ENCODE peak calls at places on chromosome 14, in four cellular contexts. One of them, this sample, is unnamed.

GRCh38 chr14:21974741-21975140 is 301.1 kb upstream of the OR4E1 start:
- DNase-seq in lower lobe of right lung: no peak
- DNase-seq in kidney: no peak
- DNase-seq in DND-41: no peak
- DNase-seq in this sample: no peak

GRCh38 chr14:39581474-39581873 is 149.2 kb upstream of the FBXO33 start:
- DNase-seq in lower lobe of right lung: no peak
- DNase-seq in kidney: no peak
- DNase-seq in DND-41: no peak
- DNase-seq in this sample: peak

GRCh38 chr14:48704639-48705038 is 881.5 kb downstream of the RPS29 start:
- DNase-seq in lower lobe of right lung: no peak
- DNase-seq in kidney: no peak
- DNase-seq in DND-41: no peak
- DNase-seq in this sample: no peak

GRCh38 chr14:53367631-53368030 is 214.5 kb upstream of the DDHD1 start:
- DNase-seq in lower lobe of right lung: no peak
- DNase-seq in kidney: no peak
- DNase-seq in DND-41: no peak
- DNase-seq in this sample: peak

GRCh38 chr14:52069617-52070431 is 965 bp upstream of the NID2 start:
- DNase-seq in lower lobe of right lung: no peak
- DNase-seq in kidney: no peak
- DNase-seq in DND-41: no peak
- DNase-seq in this sample: peak

GRCh38 chr14:101467181-101467926 is 93.9 kb upstream of the DIO3 start:
- DNase-seq in lower lobe of right lung: no peak
- DNase-seq in kidney: peak
- DNase-seq in DND-41: no peak
- DNase-seq in this sample: no peak

GRCh38 chr14:60561845-60562746 is 53.1 kb downstream of the SIX6 start:
- DNase-seq in lower lobe of right lung: no peak
- DNase-seq in kidney: no peak
- DNase-seq in DND-41: peak
- DNase-seq in this sample: peak

GRCh38 chr14:101820283-101820798 is 58.8 kb downstream of the PPP2R5C start:
- DNase-seq in lower lobe of right lung: no peak
- DNase-seq in kidney: no peak
- DNase-seq in DND-41: no peak
- DNase-seq in this sample: no peak

GRCh38 chr14:20356422-20356821 is 13.0 kb downstream of the PARP2 start:
- DNase-seq in lower lobe of right lung: no peak
- DNase-seq in kidney: no peak
- DNase-seq in DND-41: no peak
- DNase-seq in this sample: peak

GRCh38 chr14:99569725-99570541 is 34.1 kb downstream of the CCDC85C start:
- DNase-seq in lower lobe of right lung: no peak
- DNase-seq in kidney: no peak
- DNase-seq in DND-41: no peak
- DNase-seq in this sample: no peak

GRCh38 chr14:87989613-87990299 is 3.2 kb downstream of the GALC start:
- DNase-seq in lower lobe of right lung: no peak
- DNase-seq in kidney: no peak
- DNase-seq in DND-41: no peak
- DNase-seq in this sample: no peak

GRCh38 chr14:94158239-94158888 is 15.8 kb upstream of the PPP4R4 start:
- DNase-seq in lower lobe of right lung: no peak
- DNase-seq in kidney: no peak
- DNase-seq in DND-41: no peak
- DNase-seq in this sample: no peak

GRCh38 chr14:89004195-89004594 is 179.7 kb downstream of the TTC8 start:
- DNase-seq in lower lobe of right lung: no peak
- DNase-seq in kidney: no peak
- DNase-seq in DND-41: no peak
- DNase-seq in this sample: peak

GRCh38 chr14:61322011-61322798 is 826 bp downstream of the PRKCH start:
- DNase-seq in lower lobe of right lung: peak
- DNase-seq in kidney: peak
- DNase-seq in DND-41: peak
- DNase-seq in this sample: no peak

GRCh38 chr14:90518941-90519256 is 122.1 kb downstream of the CALM1 start:
- DNase-seq in lower lobe of right lung: peak
- DNase-seq in kidney: no peak
- DNase-seq in DND-41: peak
- DNase-seq in this sample: peak

GRCh38 chr14:93033983-93034670 is 81.6 kb downstream of the ITPK1 start:
- DNase-seq in lower lobe of right lung: no peak
- DNase-seq in kidney: peak
- DNase-seq in DND-41: peak
- DNase-seq in this sample: no peak

GRCh38 chr14:58332514-58332913 is 34.2 kb downstream of the ARID4A start:
- DNase-seq in lower lobe of right lung: no peak
- DNase-seq in kidney: no peak
- DNase-seq in DND-41: no peak
- DNase-seq in this sample: no peak

GRCh38 chr14:90561031-90561430 is 164.2 kb downstream of the CALM1 start:
- DNase-seq in lower lobe of right lung: no peak
- DNase-seq in kidney: peak
- DNase-seq in DND-41: no peak
- DNase-seq in this sample: no peak

GRCh38 chr14:69237584-69237983 is 22.4 kb upstream of the GALNT16 start:
- DNase-seq in lower lobe of right lung: no peak
- DNase-seq in kidney: no peak
- DNase-seq in DND-41: no peak
- DNase-seq in this sample: no peak

GRCh38 chr14:68884031-68885030 is 91.5 kb upstream of the ZFP36L1 start:
- DNase-seq in lower lobe of right lung: no peak
- DNase-seq in kidney: peak
- DNase-seq in DND-41: no peak
- DNase-seq in this sample: peak

GRCh38 chr14:80202888-80203562 is 8.3 kb downstream of the DIO2 start:
- DNase-seq in lower lobe of right lung: no peak
- DNase-seq in kidney: no peak
- DNase-seq in DND-41: peak
- DNase-seq in this sample: peak

GRCh38 chr14:90399541-90400444 is 3.0 kb downstream of the CALM1 start:
- DNase-seq in lower lobe of right lung: peak
- DNase-seq in kidney: peak
- DNase-seq in DND-41: peak
- DNase-seq in this sample: peak

GRCh38 chr14:62301076-62301475 is 538.9 kb downstream of the SNAPC1 start:
- DNase-seq in lower lobe of right lung: no peak
- DNase-seq in kidney: no peak
- DNase-seq in DND-41: no peak
- DNase-seq in this sample: no peak

GRCh38 chr14:23149745-23150144 is 30.7 kb upstream of the CEBPE start:
- DNase-seq in lower lobe of right lung: no peak
- DNase-seq in kidney: no peak
- DNase-seq in DND-41: no peak
- DNase-seq in this sample: no peak

GRCh38 chr14:89445252-89445973 is 28.4 kb upstream of the FOXN3 start:
- DNase-seq in lower lobe of right lung: no peak
- DNase-seq in kidney: no peak
- DNase-seq in DND-41: peak
- DNase-seq in this sample: no peak

GRCh38 chr14:71591929-71592328 is 340.3 kb upstream of the RGS6 start:
- DNase-seq in lower lobe of right lung: no peak
- DNase-seq in kidney: no peak
- DNase-seq in DND-41: peak
- DNase-seq in this sample: peak

GRCh38 chr14:23727566-23728335 is 91.6 kb downstream of the DHRS2 start:
- DNase-seq in lower lobe of right lung: no peak
- DNase-seq in kidney: peak
- DNase-seq in DND-41: no peak
- DNase-seq in this sample: peak

GRCh38 chr14:61355892-61356325 is 34.5 kb downstream of the PRKCH start:
- DNase-seq in lower lobe of right lung: peak
- DNase-seq in kidney: peak
- DNase-seq in DND-41: no peak
- DNase-seq in this sample: peak

GRCh38 chr14:38999949-39000348 is 103.1 kb downstream of the SEC23A start:
- DNase-seq in lower lobe of right lung: no peak
- DNase-seq in kidney: no peak
- DNase-seq in DND-41: no peak
- DNase-seq in this sample: no peak

GRCh38 chr14:91164676-91165075 is 50.8 kb downstream of the DGLUCY start:
- DNase-seq in lower lobe of right lung: peak
- DNase-seq in kidney: no peak
- DNase-seq in DND-41: no peak
- DNase-seq in this sample: no peak

GRCh38 chr14:26531894-26532293 is 65.9 kb downstream of the NOVA1 start:
- DNase-seq in lower lobe of right lung: no peak
- DNase-seq in kidney: no peak
- DNase-seq in DND-41: no peak
- DNase-seq in this sample: peak

GRCh38 chr14:101843665-101844064 is 82.2 kb downstream of the PPP2R5C start:
- DNase-seq in lower lobe of right lung: no peak
- DNase-seq in kidney: no peak
- DNase-seq in DND-41: peak
- DNase-seq in this sample: peak

GRCh38 chr14:22296722-22297121 is 292.3 kb downstream of the DAD1 start:
- DNase-seq in lower lobe of right lung: no peak
- DNase-seq in kidney: no peak
- DNase-seq in DND-41: no peak
- DNase-seq in this sample: peak

GRCh38 chr14:64459737-64460136 is 5.6 kb upstream of the AKAP5 start:
- DNase-seq in lower lobe of right lung: no peak
- DNase-seq in kidney: no peak
- DNase-seq in DND-41: no peak
- DNase-seq in this sample: no peak

GRCh38 chr14:70995671-70996070 is 88.4 kb downstream of the PCNX1 start:
- DNase-seq in lower lobe of right lung: no peak
- DNase-seq in kidney: no peak
- DNase-seq in DND-41: no peak
- DNase-seq in this sample: no peak

GRCh38 chr14:104970231-104971068 is 7.7 kb downstream of the AHNAK2 start:
- DNase-seq in lower lobe of right lung: peak
- DNase-seq in kidney: peak
- DNase-seq in DND-41: no peak
- DNase-seq in this sample: peak

GRCh38 chr14:95173518-95173917 is 16.2 kb upstream of the DICER1 start:
- DNase-seq in lower lobe of right lung: no peak
- DNase-seq in kidney: no peak
- DNase-seq in DND-41: no peak
- DNase-seq in this sample: no peak

GRCh38 chr14:95174184-95174804 is 17.0 kb upstream of the DICER1 start:
- DNase-seq in lower lobe of right lung: no peak
- DNase-seq in kidney: no peak
- DNase-seq in DND-41: no peak
- DNase-seq in this sample: peak
- TF ChIP-seq CTCF in lower lobe of right lung: peak
- TF ChIP-seq CTCF in kidney: no peak
- TF ChIP-seq CTCF in DND-41: no peak
- TF ChIP-seq CTCF in this sample: peak

GRCh38 chr14:73462078-73462715 is 3.9 kb upstream of the NUMB start:
- DNase-seq in lower lobe of right lung: peak
- DNase-seq in kidney: no peak
- DNase-seq in DND-41: no peak
- DNase-seq in this sample: peak

GRCh38 chr14:73462815-73463214 is 4.5 kb upstream of the NUMB start:
- DNase-seq in lower lobe of right lung: no peak
- DNase-seq in kidney: no peak
- DNase-seq in DND-41: no peak
- DNase-seq in this sample: peak

GRCh38 chr14:73460691-73461127 is 2.4 kb upstream of the NUMB start:
- DNase-seq in lower lobe of right lung: no peak
- DNase-seq in kidney: no peak
- DNase-seq in DND-41: no peak
- DNase-seq in this sample: peak

GRCh38 chr14:73463411-73463810 is 5.1 kb upstream of the NUMB start:
- DNase-seq in lower lobe of right lung: peak
- DNase-seq in kidney: no peak
- DNase-seq in DND-41: peak
- DNase-seq in this sample: peak

GRCh38 chr14:73461478-73462077 is 3.2 kb upstream of the NUMB start:
- DNase-seq in lower lobe of right lung: no peak
- DNase-seq in kidney: no peak
- DNase-seq in DND-41: no peak
- DNase-seq in this sample: no peak
- H3K4me3 ChIP-seq in lower lobe of right lung: peak
- H3K4me3 ChIP-seq in kidney: peak
- H3K4me3 ChIP-seq in DND-41: no peak
- H3K4me3 ChIP-seq in this sample: peak

GRCh38 chr14:43898709-43899108 is 608.4 kb downstream of the FSCB start:
- DNase-seq in lower lobe of right lung: no peak
- DNase-seq in kidney: no peak
- DNase-seq in DND-41: no peak
- DNase-seq in this sample: no peak
- TF ChIP-seq CTCF in lower lobe of right lung: no peak
- TF ChIP-seq CTCF in kidney: no peak
- TF ChIP-seq CTCF in DND-41: peak
- TF ChIP-seq CTCF in this sample: no peak

GRCh38 chr14:77100961-77101360 is 2.9 kb downstream of the CIPC start:
- DNase-seq in lower lobe of right lung: no peak
- DNase-seq in kidney: no peak
- DNase-seq in DND-41: no peak
- DNase-seq in this sample: peak
- H3K4me3 ChIP-seq in lower lobe of right lung: no peak
- H3K4me3 ChIP-seq in kidney: no peak
- H3K4me3 ChIP-seq in DND-41: no peak
- H3K4me3 ChIP-seq in this sample: no peak

GRCh38 chr14:103943673-103944072 is 1.3 kb upstream of the RD3L start:
- DNase-seq in lower lobe of right lung: no peak
- DNase-seq in kidney: no peak
- DNase-seq in DND-41: no peak
- DNase-seq in this sample: peak

GRCh38 chr14:103941973-103942736 is at the start of gene RD3L:
- DNase-seq in lower lobe of right lung: no peak
- DNase-seq in kidney: no peak
- DNase-seq in DND-41: no peak
- DNase-seq in this sample: no peak

GRCh38 chr14:103948442-103948841 is 6.1 kb upstream of the RD3L start:
- DNase-seq in lower lobe of right lung: no peak
- DNase-seq in kidney: no peak
- DNase-seq in DND-41: no peak
- DNase-seq in this sample: no peak

GRCh38 chr14:103949386-103949785 is 7.1 kb upstream of the RD3L start:
- DNase-seq in lower lobe of right lung: no peak
- DNase-seq in kidney: no peak
- DNase-seq in DND-41: no peak
- DNase-seq in this sample: no peak

GRCh38 chr14:103946975-103947374 is 4.6 kb upstream of the RD3L start:
- DNase-seq in lower lobe of right lung: no peak
- DNase-seq in kidney: no peak
- DNase-seq in DND-41: no peak
- DNase-seq in this sample: no peak
- TF ChIP-seq CTCF in lower lobe of right lung: no peak
- TF ChIP-seq CTCF in kidney: no peak
- TF ChIP-seq CTCF in DND-41: no peak
- TF ChIP-seq CTCF in this sample: no peak